ENCODE peak calls at places on chromosomes 6 and 20, in five cellular contexts. D is fibroblast of lung, W is GM23248, I is HepG2, A is MM.1S. C is an unnamed sample.

GRCh38 chr6:33781105-33781975 is 7.6 kb downstream of the LEMD2 start:
- DNase-seq in W (peak), A (no peak), I (no peak), D (peak), C (no peak)

GRCh38 chr6:68049562-68049961 is 585.5 kb upstream of the ADGRB3 start:
- DNase-seq in D (no peak), W (no peak), I (no peak), A (no peak), C (no peak)

GRCh38 chr6:137297887-137298286 is 78.7 kb upstream of the IFNGR1 start:
- DNase-seq in W (peak), A (no peak), I (no peak), D (peak), C (no peak)

GRCh38 chr20:41145317-41145716 is 8.0 kb downstream of the PLCG1 start:
- DNase-seq in W (no peak), D (no peak), A (no peak), I (no peak), C (no peak)

GRCh38 chr20:48661575-48662473 is 166.0 kb downstream of the PREX1 start:
- DNase-seq in W (no peak), D (peak), A (no peak), I (no peak), C (no peak)

GRCh38 chr6:158020811-158021210 is 39.1 kb downstream of the SYNJ2 start:
- DNase-seq in W (no peak), A (no peak), I (no peak), D (no peak), C (no peak)

GRCh38 chr20:4949833-4950178 is 51.5 kb downstream of the SLC23A2 start:
- DNase-seq in I (peak), D (peak), A (peak), W (peak), C (no peak)

GRCh38 chr6:108117427-108118358 is 43.2 kb upstream of the OSTM1 start:
- DNase-seq in D (peak), A (peak), I (no peak), W (peak), C (peak)

GRCh38 chr6:11814116-11814515 is 35.5 kb upstream of the ADTRP start:
- DNase-seq in I (no peak), W (no peak), A (no peak), D (no peak), C (no peak)

GRCh38 chr6:166639921-166640320 is 12.9 kb upstream of the RPS6KA2 start:
- DNase-seq in W (no peak), I (no peak), A (no peak), D (no peak), C (no peak)

GRCh38 chr6:110554966-110555460 is 78.6 kb upstream of the SLC22A16 start:
- DNase-seq in D (no peak), W (no peak), A (no peak), I (peak), C (no peak)

GRCh38 chr6:105835373-105835772 is 250.8 kb upstream of the PRDM1 start:
- DNase-seq in D (peak), I (peak), A (no peak), W (no peak), C (peak)

GRCh38 chr20:50037123-50037522 is 54.3 kb downstream of the SNAI1 start:
- DNase-seq in A (no peak), W (no peak), D (no peak), I (no peak), C (no peak)

GRCh38 chr20:50038574-50038991 is 55.8 kb downstream of the SNAI1 start:
- DNase-seq in I (peak), D (no peak), W (no peak), A (no peak), C (no peak)

GRCh38 chr20:50036703-50037102 is 53.9 kb downstream of the SNAI1 start:
- DNase-seq in A (no peak), W (no peak), I (no peak), D (no peak), C (no peak)

GRCh38 chr20:50038169-50038568 is 55.4 kb downstream of the SNAI1 start:
- DNase-seq in I (no peak), W (no peak), A (no peak), D (no peak), C (no peak)

DNA sequence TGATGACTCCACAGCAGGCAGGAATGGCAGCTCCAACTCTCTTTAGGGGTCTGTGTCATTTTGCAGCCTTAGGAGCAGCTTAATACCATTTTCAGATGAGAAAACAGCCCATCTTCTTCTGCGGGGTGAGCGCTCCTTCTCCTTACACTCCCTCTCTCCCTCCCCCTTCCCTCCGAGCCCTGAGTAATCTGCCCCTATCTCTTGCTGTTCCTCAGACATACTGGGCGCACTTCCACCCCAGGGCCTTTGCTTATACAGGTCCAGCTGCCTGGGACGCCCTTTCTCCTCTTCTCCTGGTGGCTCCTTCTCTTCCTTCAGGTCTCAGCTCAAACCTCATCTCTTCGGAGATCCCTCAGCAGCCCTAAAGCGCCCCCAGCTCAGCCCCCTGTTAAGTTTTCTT is 54.8 kb downstream of the SNAI1 start:
- DNase-seq in W (no peak), A (no peak), D (no peak), I (no peak), C (no peak)
- H3K9ac ChIP-seq in W (no peak), A (no peak), D (no peak), I (no peak), C (no peak)

GRCh38 chr20:10635476-10636208 is 38.2 kb downstream of the JAG1 start:
- DNase-seq in I (no peak), A (no peak), D (no peak), W (peak), C (no peak)

GRCh38 chr20:10637563-10637962 is 36.2 kb downstream of the JAG1 start:
- DNase-seq in I (no peak), W (no peak), A (no peak), D (no peak), C (no peak)

GRCh38 chr20:10636326-10636818 is 37.4 kb downstream of the JAG1 start:
- DNase-seq in W (peak), I (peak), D (peak), A (no peak), C (no peak)

GRCh38 chr20:10639051-10639761 is 34.6 kb downstream of the JAG1 start:
- DNase-seq in D (no peak), W (no peak), I (no peak), A (no peak), C (no peak)

GRCh38 chr20:10637062-10637559 is 36.7 kb downstream of the JAG1 start:
- DNase-seq in D (peak), A (no peak), I (no peak), W (peak), C (no peak)
- H3K9ac ChIP-seq in D (no peak), A (no peak), I (no peak), W (peak), C (no peak)

GRCh38 chr6:78599526-78599925 is 267.8 kb upstream of the IRAK1BP1 start:
- DNase-seq in I (no peak), W (peak), D (peak), A (no peak), C (no peak)
- H3K9ac ChIP-seq in I (no peak), W (no peak), D (no peak), A (no peak), C (no peak)

GRCh38 chr6:154950979-154951378 is 44.1 kb upstream of the TIAM2 start:
- DNase-seq in D (no peak), A (no peak), I (no peak), W (no peak), C (no peak)
- H3K9ac ChIP-seq in D (no peak), A (no peak), I (no peak), W (no peak), C (no peak)

DNA sequence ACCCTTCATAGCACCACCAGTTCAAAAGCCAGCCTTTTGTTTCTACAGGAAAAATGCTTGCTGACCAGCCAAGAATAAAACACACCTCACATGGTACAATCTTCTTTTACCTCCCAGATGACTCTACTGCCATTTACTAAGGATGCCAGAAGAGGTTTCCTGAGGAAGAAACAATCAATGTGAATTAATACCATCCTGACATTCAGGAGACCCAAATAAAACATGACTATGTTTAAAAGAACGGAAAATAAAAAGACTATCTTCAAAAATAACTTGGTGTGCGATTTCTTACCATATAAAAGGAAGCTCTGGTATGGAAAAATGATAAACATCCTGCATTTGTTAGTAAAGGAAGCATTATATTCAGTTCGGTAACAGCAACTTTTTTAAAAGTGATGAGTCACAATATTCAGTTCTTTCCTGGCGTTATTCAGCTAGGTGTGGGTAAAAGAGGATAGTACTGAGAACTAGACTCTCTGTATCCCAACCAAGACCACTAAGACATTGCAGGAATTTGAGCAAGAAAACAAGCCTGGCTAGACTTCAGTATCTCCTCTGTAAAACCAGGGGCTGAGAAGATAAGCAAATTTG is 16.3 kb downstream of the COL21A1 start:
- DNase-seq in I (no peak), A (no peak), W (no peak), D (no peak), C (no peak)
- H3K9ac ChIP-seq in I (no peak), A (no peak), W (no peak), D (no peak), C (no peak)

GRCh38 chr6:96156425-96156824 is 140.7 kb downstream of the FUT9 start:
- DNase-seq in D (no peak), A (no peak), I (no peak), W (no peak), C (peak)

GRCh38 chr6:96153775-96154174 is 138.0 kb downstream of the FUT9 start:
- DNase-seq in D (peak), W (no peak), I (no peak), A (no peak), C (no peak)

GRCh38 chr6:96151707-96152106 is 135.9 kb downstream of the FUT9 start:
- DNase-seq in D (no peak), A (no peak), W (no peak), I (no peak), C (no peak)

GRCh38 chr6:96152114-96152708 is 136.4 kb downstream of the FUT9 start:
- DNase-seq in W (no peak), D (no peak), A (no peak), I (no peak), C (no peak)

DNA sequence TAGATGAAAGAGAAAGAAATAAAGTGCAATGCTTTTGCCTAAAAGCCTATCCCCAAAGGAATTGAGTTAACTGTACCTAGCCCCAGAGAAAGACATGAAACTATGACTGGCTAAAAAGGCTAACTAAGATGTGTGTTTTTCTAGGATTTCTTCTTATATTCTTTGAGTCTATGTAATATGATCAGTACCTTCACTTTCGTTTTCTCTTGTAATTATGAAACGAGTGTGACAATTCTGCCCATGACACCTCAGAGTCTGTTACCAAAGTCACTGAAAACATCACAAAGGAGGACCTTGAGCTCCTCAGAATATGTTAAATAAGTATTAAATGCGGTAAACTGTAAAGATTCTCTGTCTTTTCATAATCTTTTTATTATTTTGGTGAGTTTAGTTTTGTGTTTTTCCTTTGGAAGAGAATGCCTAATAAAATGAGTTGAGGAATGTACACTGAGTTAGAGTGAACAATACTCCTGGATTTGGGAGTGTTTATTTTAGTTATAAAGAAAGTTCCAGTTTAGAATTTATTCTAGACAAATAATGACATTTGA is 141.3 kb downstream of the FUT9 start:
- DNase-seq in D (no peak), I (peak), A (peak), W (no peak), C (no peak)
- H3K9ac ChIP-seq in D (no peak), I (no peak), A (no peak), W (no peak), C (peak)

GRCh38 chr20:50562262-50562701 is 52.1 kb downstream of the PTPN1 start:
- DNase-seq in A (no peak), D (no peak), W (no peak), I (no peak), C (no peak)

GRCh38 chr20:50561379-50562078 is 51.3 kb downstream of the PTPN1 start:
- DNase-seq in D (peak), A (no peak), W (peak), I (no peak), C (no peak)

GRCh38 chr20:50559149-50559548 is 49.0 kb downstream of the PTPN1 start:
- DNase-seq in W (peak), D (no peak), A (no peak), I (no peak), C (no peak)

GRCh38 chr20:50559856-50560623 is 49.9 kb downstream of the PTPN1 start:
- DNase-seq in D (peak), A (no peak), I (no peak), W (no peak), C (no peak)

DNA sequence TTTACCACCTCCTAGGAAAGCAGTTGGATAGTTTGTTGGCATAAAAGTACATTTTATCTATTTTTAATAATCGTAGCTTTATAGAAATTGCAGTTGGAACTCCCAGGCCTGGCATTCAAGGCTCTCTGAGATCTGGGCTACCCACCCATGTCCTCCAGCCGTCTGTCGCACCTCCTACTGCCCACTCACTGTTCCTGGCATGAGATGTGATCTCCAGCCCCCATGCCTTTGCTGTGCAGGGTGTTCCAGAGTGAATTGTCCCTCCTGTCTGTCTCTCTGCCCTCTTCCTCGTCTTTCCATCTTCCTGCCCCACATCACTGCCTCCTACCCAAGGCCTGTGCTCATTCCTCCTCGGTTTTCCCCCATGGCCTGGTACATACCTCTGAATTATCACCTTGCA is 50.7 kb downstream of the PTPN1 start:
- DNase-seq in D (no peak), W (no peak), I (no peak), A (no peak), C (no peak)
- H3K9ac ChIP-seq in D (no peak), W (peak), I (no peak), A (no peak), C (no peak)

DNA sequence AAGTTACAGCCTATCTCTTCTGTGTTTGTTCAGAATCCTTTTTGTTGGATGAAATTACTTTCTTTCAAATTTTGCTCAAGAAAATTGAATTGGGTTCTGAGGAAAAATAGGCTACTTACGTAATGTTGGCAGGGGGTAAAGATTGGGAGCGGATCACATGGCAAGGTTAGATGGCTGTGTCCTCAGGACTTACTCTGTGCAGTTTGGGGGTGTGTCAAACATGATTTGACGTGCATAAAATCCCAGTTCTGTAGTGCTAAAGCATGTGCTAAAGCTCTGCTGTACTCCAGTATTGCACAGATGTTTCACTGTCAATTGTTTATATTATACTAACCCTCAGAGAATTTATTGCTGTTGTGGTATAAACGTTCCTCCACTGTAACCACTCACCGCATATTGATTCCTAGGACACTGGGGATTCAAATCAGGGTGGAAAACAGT is 2.6 kb downstream of the NT5E start:
- DNase-seq in W (peak), I (no peak), A (no peak), D (peak), C (no peak)
- H3K9ac ChIP-seq in W (peak), I (peak), A (no peak), D (no peak), C (no peak)